ENCODE peak calls at places on chromosomes 13 and 19, in four cellular contexts. L is endothelial cell, M is brain pericyte, I is NAMALWA. N is an unnamed sample.

GRCh38 chr19:46786236-46787039 is 2.0 kb downstream of the SLC1A5 start:
- DNase-seq in L (peak; percentile 37), M (no peak), I (peak; percentile 87), N (no peak)

GRCh38 chr19:23075031-23075733 is 41.6 kb upstream of the ZNF730 start:
- DNase-seq in L (peak; percentile 76), M (peak; percentile 47), I (peak; percentile 86), N (no peak)

GRCh38 chr19:15300533-15301194 is 31.7 kb downstream of the BRD4 start:
- DNase-seq in L (no peak), M (no peak), I (peak; percentile 58), N (no peak)

GRCh38 chr19:9793051-9793591 is 24.6 kb upstream of the ZNF846 start:
- DNase-seq in L (no peak), M (no peak), I (peak; percentile 38), N (no peak)

GRCh38 chr13:99983401-99984133 is 2.0 kb downstream of the ZIC2 start:
- DNase-seq in L (peak; percentile 7), M (no peak), I (no peak), N (no peak)

GRCh38 chr19:2578911-2579677 is 103.2 kb downstream of the GADD45B start:
- DNase-seq in L (peak; percentile 85), M (peak; percentile 79), I (no peak), N (peak; percentile 78)

GRCh38 chr13:32022292-32022691 is 9.3 kb upstream of the FRY start:
- DNase-seq in L (no peak), M (no peak), I (no peak), N (no peak)

GRCh38 chr13:42615691-42616090 is 41.7 kb downstream of the TNFSF11 start:
- DNase-seq in L (no peak), M (no peak), I (no peak), N (no peak)

GRCh38 chr13:106471957-106472543 is 63.4 kb downstream of the EFNB2 start:
- DNase-seq in L (no peak), M (no peak), I (no peak), N (peak; percentile 12)

GRCh38 chr19:39157275-39157996 is 31.9 kb downstream of the PAK4 start:
- DNase-seq in L (no peak), M (no peak), I (no peak), N (no peak)

GRCh38 chr19:54207908-54208783 is 7.5 kb downstream of the RPS9 start:
- DNase-seq in L (no peak), M (no peak), I (peak; percentile 69), N (peak; percentile 53)

GRCh38 chr19:14434157-14434501 is 1.0 kb downstream of the PKN1 start:
- DNase-seq in L (no peak), M (no peak), I (peak; percentile 42), N (no peak)

GRCh38 chr19:29845576-29846176 is 33.9 kb downstream of the CCNE1 start:
- DNase-seq in L (no peak), M (no peak), I (no peak), N (no peak)

GRCh38 chr19:40954573-40954972 is 36.5 kb upstream of the CYP2B6 start:
- DNase-seq in L (no peak), M (no peak), I (no peak), N (no peak)

GRCh38 chr13:52665325-52665724 is 12.7 kb downstream of the SUGT1 start:
- DNase-seq in L (no peak), M (no peak), I (peak; percentile 51), N (peak; percentile 1)

GRCh38 chr13:21240586-21240985 is 64.1 kb downstream of the MRPL57 start:
- DNase-seq in L (no peak), M (no peak), I (no peak), N (no peak)

GRCh38 chr13:55517312-55517711 is 1623.4 kb upstream of the PRR20A start:
- DNase-seq in L (peak; percentile 6), M (no peak), I (peak; percentile 41), N (no peak)

GRCh38 chr13:26927511-26927910 is 166.9 kb upstream of the GPR12 start:
- DNase-seq in L (no peak), M (no peak), I (no peak), N (no peak)

GRCh38 chr19:40705950-40706619 is 10.6 kb downstream of the COQ8B start:
- DNase-seq in L (no peak), M (no peak), I (no peak), N (no peak)

GRCh38 chr13:19382111-19382510 is 179.2 kb downstream of the TPTE2 start:
- DNase-seq in L (no peak), M (no peak), I (no peak), N (no peak)

GRCh38 chr19:13872695-13873389 is 4.1 kb upstream of the NANOS3 start:
- DNase-seq in L (peak; percentile 34), M (no peak), I (peak; percentile 80), N (peak; percentile 76)

GRCh38 chr13:114043421-114044053 is 69.7 kb upstream of the C13orf46 start:
- DNase-seq in L (peak; percentile 55), M (no peak), I (peak; percentile 73), N (peak; percentile 47)

GRCh38 chr19:35088514-35088913 is 27.1 kb upstream of the FXYD3 start:
- DNase-seq in L (no peak), M (no peak), I (no peak), N (no peak)

GRCh38 chr13:75751350-75751749 is 115.2 kb downstream of the LMO7 start:
- DNase-seq in L (no peak), M (no peak), I (no peak), N (no peak)

GRCh38 chr19:50050406-50051223 is 24.8 kb downstream of the ZNF473 start:
- DNase-seq in L (no peak), M (no peak), I (peak; percentile 72), N (no peak)

GRCh38 chr13:110726726-110727125 is 13.2 kb downstream of the ING1 start:
- DNase-seq in L (no peak), M (no peak), I (peak; percentile 26), N (no peak)

GRCh38 chr13:35471466-35472307 is 4.8 kb downstream of the MAB21L1 start:
- DNase-seq in L (peak; percentile 27), M (no peak), I (no peak), N (no peak)

GRCh38 chr13:30422056-30422914 is at the start of gene UBE2L5:
- DNase-seq in L (peak; percentile 71), M (no peak), I (peak; percentile 83), N (peak; percentile 37)

GRCh38 chr19:31054430-31054829 is 294.8 kb downstream of the TSHZ3 start:
- DNase-seq in L (peak; percentile 52), M (peak; percentile 16), I (peak; percentile 54), N (no peak)

GRCh38 chr19:14116918-14117578 is 514 bp downstream of the PRKACA start:
- DNase-seq in L (no peak), M (no peak), I (no peak), N (no peak)

N was measured in HuH-7.